ENCODE peak calls at places on chromosomes 6 and 20, in ten cellular contexts. I, Q, X, L, K, D, C, J, V and H are unnamed samples.

GRCh38 chr6:72552938-72553337 is 68.9 kb upstream of the KCNQ5 start:
- DNase-seq in I (no peak), K (peak), L (no peak), V (no peak), Q (no peak), J (no peak), X (peak), D (no peak), C (no peak), H (no peak)

GRCh38 chr6:19669206-19669605 is 168.0 kb upstream of the ID4 start:
- DNase-seq in C (no peak), Q (no peak), I (no peak), X (no peak), K (peak), L (no peak), V (no peak), J (no peak), D (no peak), H (no peak)

GRCh38 chr20:481167-481566 is 18.8 kb upstream of the TBC1D20 start:
- DNase-seq in I (no peak), V (no peak), J (no peak), X (no peak), Q (no peak), L (no peak), K (no peak), C (no peak), D (no peak), H (no peak)

GRCh38 chr6:41652876-41653641 is 14.8 kb downstream of the MDFI start:
- DNase-seq in Q (no peak), V (no peak), L (no peak), I (no peak), D (no peak), C (no peak), J (no peak), K (peak), X (no peak), H (no peak)

GRCh38 chr6:166202321-166202733 is 34.7 kb upstream of the TBXT start:
- DNase-seq in V (no peak), C (no peak), K (no peak), I (peak), X (peak), Q (no peak), J (no peak), D (no peak), L (no peak), H (no peak)

GRCh38 chr6:15114061-15114460 is 131.8 kb upstream of the JARID2 start:
- DNase-seq in K (no peak), L (no peak), D (no peak), I (no peak), J (no peak), X (no peak), C (no peak), V (no peak), Q (no peak), H (no peak)

GRCh38 chr6:149313070-149313469 is 4.4 kb upstream of the TAB2 start:
- DNase-seq in Q (no peak), X (no peak), V (no peak), K (no peak), C (no peak), L (no peak), J (no peak), I (no peak), D (no peak), H (no peak)

GRCh38 chr20:62416651-62417637 is 9.9 kb upstream of the CABLES2 start:
- DNase-seq in L (no peak), X (no peak), K (no peak), I (no peak), D (no peak), V (no peak), C (no peak), J (no peak), Q (no peak), H (no peak)

GRCh38 chr20:10922941-10923340 is 249.1 kb upstream of the JAG1 start:
- DNase-seq in J (peak), D (no peak), V (no peak), Q (no peak), L (no peak), K (peak), C (no peak), I (no peak), X (peak), H (no peak)

GRCh38 chr6:71289039-71289801 is 609 bp downstream of the OGFRL1 start:
- DNase-seq in L (no peak), C (peak), D (peak), J (no peak), Q (no peak), I (peak), V (peak), X (no peak), K (no peak), H (peak)

GRCh38 chr20:46260480-46260879 is 47.8 kb downstream of the CDH22 start:
- DNase-seq in Q (no peak), L (no peak), D (no peak), K (no peak), I (no peak), J (no peak), C (no peak), X (no peak), V (no peak), H (no peak)

GRCh38 chr20:56513096-56513806 is 11.3 kb upstream of the FAM209A start:
- DNase-seq in K (no peak), J (no peak), I (no peak), V (peak), C (no peak), D (no peak), Q (no peak), L (no peak), X (no peak), H (no peak)

GRCh38 chr6:27752038-27752885 is 159.9 kb downstream of the OR2B2 start:
- DNase-seq in I (peak), K (peak), C (peak), J (peak), X (peak), V (no peak), D (peak), Q (peak), L (peak), H (peak)

GRCh38 chr20:3753098-3753497 is 14.5 kb downstream of the ADISSP start:
- DNase-seq in K (peak), L (peak), X (peak), V (no peak), Q (peak), I (peak), C (peak), D (peak), J (no peak), H (peak)

GRCh38 chr6:111745636-111746035 is 127.6 kb downstream of the FYN start:
- DNase-seq in I (no peak), L (no peak), K (no peak), J (no peak), D (no peak), X (no peak), C (no peak), Q (no peak), V (no peak), H (no peak)

GRCh38 chr6:157494132-157494705 is 113.2 kb downstream of the ZDHHC14 start:
- DNase-seq in I (no peak), Q (no peak), L (no peak), J (no peak), V (peak), X (no peak), C (no peak), D (no peak), K (peak), H (no peak)

GRCh38 chr6:33704215-33704817 is 7.2 kb downstream of the UQCC2 start:
- DNase-seq in D (no peak), C (no peak), J (no peak), I (no peak), Q (no peak), L (no peak), V (no peak), K (no peak), X (no peak), H (no peak)

GRCh38 chr6:170132011-170132521 is 158.8 kb downstream of the DLL1 start:
- DNase-seq in V (peak), X (no peak), J (no peak), I (no peak), Q (no peak), D (no peak), L (no peak), K (no peak), C (no peak), H (no peak)

GRCh38 chr20:58017237-58017969 is 211.1 kb downstream of the ANKRD60 start:
- DNase-seq in Q (peak), K (peak), I (no peak), L (peak), V (peak), C (no peak), X (peak), J (peak), D (peak), H (no peak)

GRCh38 chr6:78517399-78517798 is 350.0 kb upstream of the IRAK1BP1 start:
- DNase-seq in J (no peak), L (no peak), Q (no peak), X (no peak), K (no peak), C (no peak), I (no peak), D (no peak), V (no peak), H (no peak)

GRCh38 chr6:84967389-84967788 is 203.0 kb upstream of the TBX18 start:
- DNase-seq in K (peak), I (no peak), J (no peak), L (no peak), Q (no peak), C (no peak), X (peak), D (peak), V (no peak), H (peak)

GRCh38 chr6:63663147-63663877 is 27.7 kb downstream of the PHF3 start:
- DNase-seq in I (no peak), L (no peak), J (no peak), C (no peak), V (no peak), X (no peak), D (no peak), Q (no peak), K (peak), H (no peak)